ENCODE peak calls at places on chromosomes 12 and 14, in four cellular contexts. C is cardiac fibroblast; O is CD8-positive, alpha-beta memory T cell; K is NCI-H1105. J is an unnamed sample.

GRCh38 chr14:101289230-101289690 is 272.0 kb upstream of the DIO3 start:
- DNase-seq in K (no peak), O (no peak), C (no peak), J (no peak)

GRCh38 chr12:44835641-44836379 is 40.3 kb downstream of the NELL2 start:
- DNase-seq in C (no peak), K (no peak), O (no peak), J (peak)

GRCh38 chr12:7907009-7907408 is 29.0 kb downstream of the SLC2A3 start:
- DNase-seq in K (peak), C (peak), O (no peak), J (peak)

GRCh38 chr12:89261210-89261609 is 91.1 kb downstream of the DUSP6 start:
- DNase-seq in K (no peak), O (no peak), C (no peak), J (no peak)

GRCh38 chr12:60266381-60266852 is 670.6 kb downstream of the SLC16A7 start:
- DNase-seq in K (no peak), O (no peak), C (peak), J (peak)

GRCh38 chr14:99119554-99119953 is 152.4 kb downstream of the BCL11B start:
- DNase-seq in K (no peak), O (no peak), C (no peak), J (no peak)

GRCh38 chr12:124874988-124875802 is 11.5 kb upstream of the SCARB1 start:
- DNase-seq in O (no peak), C (no peak), K (no peak), J (no peak)

GRCh38 chr14:95507701-95508103 is 8.7 kb downstream of the SYNE3 start:
- DNase-seq in C (peak), K (no peak), O (no peak), J (peak)

GRCh38 chr14:89849931-89850330 is 104.6 kb downstream of the EFCAB11 start:
- DNase-seq in O (no peak), C (peak), K (no peak), J (no peak)

GRCh38 chr12:106128526-106129430 is 10.0 kb downstream of the NUAK1 start:
- DNase-seq in C (no peak), K (peak), O (no peak), J (no peak)

GRCh38 chr12:105409881-105410471 is 79.5 kb downstream of the C12orf75 start:
- DNase-seq in O (no peak), C (peak), K (peak), J (peak)

GRCh38 chr12:118059645-118060275 is 1.2 kb downstream of the WSB2 start:
- DNase-seq in C (peak), O (no peak), K (no peak), J (no peak)

GRCh38 chr14:56471056-56471455 is 108.5 kb upstream of the TMEM260 start:
- DNase-seq in O (no peak), K (no peak), C (no peak), J (no peak)

GRCh38 chr14:103353391-103353790 is 19.4 kb downstream of the EIF5 start:
- DNase-seq in O (no peak), C (no peak), K (no peak), J (no peak)

GRCh38 chr14:68759017-68759569 is 33.8 kb downstream of the ZFP36L1 start:
- DNase-seq in C (no peak), O (no peak), K (no peak), J (no peak)

GRCh38 chr14:100774164-100774537 is 47.5 kb downstream of the DLK1 start:
- DNase-seq in C (no peak), O (no peak), K (no peak), J (no peak)

GRCh38 chr12:71688961-71689570 is 3.2 kb downstream of the TMEM19 start:
- DNase-seq in K (no peak), O (no peak), C (no peak), J (no peak)

J was measured in H4.